ENCODE peak calls at places on chromosome 14, in ten cellular contexts. P is cardiac muscle cell, Y is colonic mucosa, J is A549, E is body of pancreas, K is AG04450, X is thoracic aorta, M is mucosa of descending colon, W is heart left ventricle, U is heart right ventricle. S is an unnamed sample.
A peak's percentile ranks its signal among the peaks of the same experiment; 100 is the strongest.

GRCh38 chr14:104339829-104340228 is 201.4 kb downstream of the KIF26A start:
- DNase-seq in P (no peak), Y (no peak), J (no peak), E (no peak), K (no peak), X (no peak), M (no peak), W (no peak), U (no peak), S (no peak)

GRCh38 chr14:88426271-88426670 is 40.8 kb downstream of the SPATA7 start:
- DNase-seq in P (no peak), Y (no peak), J (no peak), E (no peak), K (peak; percentile 10), X (no peak), M (no peak), W (no peak), U (peak; percentile 18), S (peak; percentile 41)

GRCh38 chr14:49849213-49849847 is 3.3 kb downstream of the NEMF start:
- DNase-seq in P (no peak), Y (no peak), J (no peak), E (no peak), K (no peak), X (no peak), M (no peak), W (no peak), U (no peak), S (no peak)

GRCh38 chr14:71629765-71630502 is 302.3 kb upstream of the RGS6 start:
- DNase-seq in P (no peak), Y (no peak), J (no peak), E (no peak), K (no peak), X (no peak), M (no peak), W (no peak), U (no peak), S (no peak)

GRCh38 chr14:65107200-65107599 is 4.9 kb upstream of the MAX start:
- DNase-seq in P (no peak), Y (no peak), J (no peak), E (no peak), K (no peak), X (no peak), M (no peak), W (no peak), U (no peak), S (no peak)

GRCh38 chr14:90577661-90578282 is 180.9 kb downstream of the CALM1 start:
- DNase-seq in P (no peak), Y (no peak), J (no peak), E (no peak), K (no peak), X (no peak), M (no peak), W (peak; percentile 52), U (peak; percentile 57), S (no peak)

GRCh38 chr14:92654206-92654901 is 94.1 kb downstream of the LGMN start:
- DNase-seq in P (no peak), Y (no peak), J (no peak), E (no peak), K (no peak), X (no peak), M (no peak), W (no peak), U (no peak), S (no peak)

GRCh38 chr14:51368721-51369163 is 128.7 kb downstream of the TMX1 start:
- DNase-seq in P (no peak), Y (no peak), J (no peak), E (no peak), K (peak; percentile 46), X (no peak), M (peak; percentile 14), W (peak; percentile 45), U (no peak), S (peak; percentile 60)

GRCh38 chr14:59362533-59362932 is 102.6 kb downstream of the GPR135 start:
- DNase-seq in P (no peak), Y (no peak), J (no peak), E (no peak), K (no peak), X (no peak), M (no peak), W (no peak), U (no peak), S (peak; percentile 4)

GRCh38 chr14:20801726-20802125 is 918 bp downstream of the RNASE1 start:
- DNase-seq in P (no peak), Y (peak; percentile 68), J (no peak), E (peak; percentile 72), K (no peak), X (no peak), M (peak; percentile 51), W (no peak), U (peak; percentile 49), S (no peak)

GRCh38 chr14:27050195-27050594 is 452.4 kb upstream of the NOVA1 start:
- DNase-seq in P (no peak), Y (no peak), J (no peak), E (no peak), K (no peak), X (no peak), M (no peak), W (no peak), U (no peak), S (no peak)

GRCh38 chr14:64293976-64294671 is at the start of gene ESR2:
- DNase-seq in P (peak; percentile 75), Y (peak; percentile 35), J (peak; percentile 13), E (peak; percentile 28), K (no peak), X (no peak), M (peak; percentile 32), W (peak; percentile 11), U (peak; percentile 29), S (peak; percentile 9)

GRCh38 chr14:105878554-105878953 is 352.2 kb downstream of the TMEM121 start:
- DNase-seq in P (no peak), Y (no peak), J (no peak), E (no peak), K (no peak), X (no peak), M (no peak), W (no peak), U (peak; percentile 2), S (no peak)

GRCh38 chr14:105876158-105876557 is 349.8 kb downstream of the TMEM121 start:
- DNase-seq in P (no peak), Y (no peak), J (no peak), E (peak; percentile 3), K (no peak), X (no peak), M (no peak), W (peak; percentile 1), U (no peak), S (no peak)

GRCh38 chr14:105877645-105878044 is 351.3 kb downstream of the TMEM121 start:
- DNase-seq in P (no peak), Y (no peak), J (no peak), E (no peak), K (no peak), X (no peak), M (no peak), W (no peak), U (no peak), S (no peak)

GRCh38 chr14:105878125-105878524 is 351.7 kb downstream of the TMEM121 start:
- DNase-seq in P (no peak), Y (no peak), J (no peak), E (peak; percentile 6), K (no peak), X (no peak), M (no peak), W (peak; percentile 2), U (peak; percentile 7), S (no peak)

DNA sequence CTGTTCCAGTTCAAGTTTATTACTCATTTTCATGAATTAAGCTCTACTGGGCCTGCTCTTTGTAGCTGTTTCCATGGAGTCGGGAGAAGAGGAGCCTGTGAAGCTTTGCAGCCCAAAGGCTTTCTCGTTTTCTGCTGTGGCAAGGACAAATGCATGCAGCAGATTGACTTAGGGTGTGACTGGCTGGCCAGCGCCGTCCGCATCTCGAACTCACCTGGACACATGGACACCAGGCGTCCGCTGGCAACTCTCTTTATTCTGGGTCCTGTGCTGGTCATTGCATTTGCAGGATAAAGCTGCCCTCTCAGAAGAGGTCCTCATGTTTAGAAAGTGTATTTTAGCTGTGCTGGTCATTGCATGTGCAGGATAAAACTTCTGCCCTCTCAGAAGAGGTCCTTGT is 350.4 kb downstream of the TMEM121 start:
- DNase-seq in P (no peak), Y (no peak), J (no peak), E (peak; percentile 3), K (no peak), X (no peak), M (no peak), W (peak; percentile 2), U (no peak), S (no peak)
- H3K9me3 ChIP-seq in P (no peaks in the 10 kb centered on the region), Y (no peaks in the 10 kb centered on the region), J (no peaks in the 10 kb centered on the region), E (no peaks in the 10 kb centered on the region), K (peaks cover 49% of the 10 kb centered on the region), X (no peaks in the 10 kb centered on the region), M (no peaks in the 10 kb centered on the region), W (no peaks in the 10 kb centered on the region), U (no peaks in the 10 kb centered on the region), S (no peaks in the 10 kb centered on the region)

GRCh38 chr14:23009939-23010718 is at the start of gene C14orf93:
- DNase-seq in P (peak; percentile 67), Y (peak; percentile 90), J (peak; percentile 73), E (peak; percentile 84), K (no peak), X (no peak), M (peak; percentile 89), W (peak; percentile 87), U (peak; percentile 87), S (peak; percentile 80)
- H3K4me3 ChIP-seq in P (peak within 1 kb of the TSS; percentile 36), Y (peak within 1 kb of the TSS; percentile 32), J (peak within 1 kb of the TSS; percentile 58), E (no peak within 1 kb of the TSS), K (peak within 1 kb of the TSS; percentile 57), X (peak within 1 kb of the TSS; percentile 73), M (peak within 1 kb of the TSS; percentile 18), W (peak within 1 kb of the TSS; percentile 48), U (peak within 1 kb of the TSS; percentile 60), S (peak within 1 kb of the TSS; percentile 56)

DNA sequence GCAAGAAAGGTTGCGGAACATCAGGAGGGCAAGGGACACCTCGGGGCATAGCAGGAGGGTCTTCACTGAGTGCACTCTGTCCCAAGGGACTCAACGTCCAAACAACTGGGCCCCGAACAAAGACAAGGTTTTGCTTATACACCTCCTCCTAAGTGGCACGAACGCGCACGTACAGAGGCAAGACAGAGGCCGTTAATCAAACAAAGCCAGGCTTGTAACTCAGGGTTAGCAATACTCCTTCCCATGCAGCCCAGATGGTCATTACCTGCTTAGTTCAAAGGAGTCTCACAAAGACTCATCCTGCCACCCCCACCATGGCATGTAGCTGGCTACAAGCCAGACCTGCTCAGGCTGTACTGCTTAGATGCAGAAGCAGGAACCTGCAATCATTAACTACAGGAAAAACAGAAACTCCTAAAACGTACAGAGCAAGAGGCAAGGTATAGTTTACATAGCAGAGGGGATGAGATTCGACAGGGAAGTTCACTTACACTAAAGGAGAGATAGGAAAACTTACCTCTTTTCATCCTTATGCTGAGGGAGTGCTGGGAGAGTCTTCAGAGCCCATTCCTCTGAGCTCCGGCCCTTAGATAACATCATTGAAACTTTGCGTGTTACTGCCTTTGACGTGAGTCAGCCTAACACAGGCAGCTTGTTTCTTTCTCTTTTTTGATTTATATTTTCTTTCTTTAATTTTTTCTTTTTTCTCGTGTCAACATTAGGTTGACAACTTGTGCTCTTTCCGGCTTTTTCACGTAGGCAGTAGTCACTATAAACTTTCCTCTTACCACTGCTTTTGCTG is 1319.1 kb downstream of the TMEM121 start:
- DNase-seq in P (no peak), Y (peak; percentile 93), J (peak; percentile 88), E (peak; percentile 72), K (no peak), X (no peak), M (peak; percentile 95), W (no peak), U (no peak), S (no peak)
- H3K9me3 ChIP-seq in P (peaks cover 3% of the 10 kb centered on the region), Y (no peaks in the 10 kb centered on the region), J (no peaks in the 10 kb centered on the region), E (no peaks in the 10 kb centered on the region), K (peaks cover 46% of the 10 kb centered on the region), X (no peaks in the 10 kb centered on the region), M (no peaks in the 10 kb centered on the region), W (no peaks in the 10 kb centered on the region), U (no peaks in the 10 kb centered on the region), S (no peaks in the 10 kb centered on the region)

GRCh38 chr14:73238262-73238852 is 1.1 kb downstream of the PAPLN start:
- DNase-seq in P (no peak), Y (no peak), J (no peak), E (no peak), K (peak; percentile 18), X (no peak), M (no peak), W (no peak), U (no peak), S (peak; percentile 54)
- H3K4me3 ChIP-seq in P (peak overlapping the region; percentile 27), Y (peak overlapping the region; percentile 32), J (peak overlapping the region; percentile 75), E (no peak overlapping the region), K (peak overlapping the region; percentile 40), X (peak overlapping the region; percentile 74), M (no peak overlapping the region), W (peak overlapping the region; percentile 41), U (peak overlapping the region; percentile 52), S (peak overlapping the region; percentile 10)